ENCODE peak calls at places on chromosome 17, in seven cellular contexts. One of them, this sample, is unnamed.

GRCh38 chr17:13359774-13360173 is 242.0 kb downstream of the HS3ST3A1 start:
- DNase-seq in thyroid gland: no peak
- DNase-seq in HFF-Myc: no peak
- DNase-seq in stomach: no peak
- DNase-seq in fibroblast of the aortic adventitia: no peak
- DNase-seq in OCI-LY7: no peak
- DNase-seq in neural progenitor cell: no peak
- DNase-seq in this sample: no peak

GRCh38 chr17:40536731-40537171 is 28.5 kb downstream of the CCR7 start:
- DNase-seq in thyroid gland: peak
- DNase-seq in stomach: no peak
- DNase-seq in fibroblast of the aortic adventitia: peak
- DNase-seq in OCI-LY7: no peak
- DNase-seq in neural progenitor cell: no peak
- DNase-seq in HFF-Myc: no peak
- DNase-seq in this sample: no peak

GRCh38 chr17:4536259-4536741 is 18.9 kb downstream of the MYBBP1A start:
- DNase-seq in neural progenitor cell: peak
- DNase-seq in HFF-Myc: no peak
- DNase-seq in OCI-LY7: no peak
- DNase-seq in thyroid gland: peak
- DNase-seq in fibroblast of the aortic adventitia: no peak
- DNase-seq in stomach: no peak
- DNase-seq in this sample: no peak

GRCh38 chr17:46061435-46061834 is 62.4 kb downstream of the STH start:
- DNase-seq in OCI-LY7: no peak
- DNase-seq in HFF-Myc: no peak
- DNase-seq in stomach: no peak
- DNase-seq in fibroblast of the aortic adventitia: peak
- DNase-seq in thyroid gland: no peak
- DNase-seq in neural progenitor cell: no peak
- DNase-seq in this sample: no peak

GRCh38 chr17:32160526-32160925 is 18.2 kb downstream of the RHOT1 start:
- DNase-seq in neural progenitor cell: no peak
- DNase-seq in thyroid gland: no peak
- DNase-seq in stomach: no peak
- DNase-seq in HFF-Myc: no peak
- DNase-seq in OCI-LY7: no peak
- DNase-seq in fibroblast of the aortic adventitia: no peak
- DNase-seq in this sample: no peak

GRCh38 chr17:47244697-47245096 is 8.9 kb upstream of the ITGB3 start:
- DNase-seq in thyroid gland: no peak
- DNase-seq in stomach: no peak
- DNase-seq in fibroblast of the aortic adventitia: peak
- DNase-seq in neural progenitor cell: no peak
- DNase-seq in HFF-Myc: no peak
- DNase-seq in OCI-LY7: no peak
- DNase-seq in this sample: no peak

GRCh38 chr17:37389160-37389559 is 13.4 kb downstream of the C17orf78 start:
- DNase-seq in OCI-LY7: no peak
- DNase-seq in thyroid gland: no peak
- DNase-seq in neural progenitor cell: no peak
- DNase-seq in HFF-Myc: no peak
- DNase-seq in fibroblast of the aortic adventitia: no peak
- DNase-seq in stomach: no peak
- DNase-seq in this sample: no peak

GRCh38 chr17:50372222-50372621 is 762 bp downstream of the MRPL27 start:
- DNase-seq in HFF-Myc: no peak
- DNase-seq in OCI-LY7: no peak
- DNase-seq in neural progenitor cell: no peak
- DNase-seq in stomach: no peak
- DNase-seq in thyroid gland: no peak
- DNase-seq in fibroblast of the aortic adventitia: no peak
- DNase-seq in this sample: no peak

GRCh38 chr17:81117672-81118198 is 47.6 kb upstream of the PVALEF start:
- DNase-seq in OCI-LY7: no peak
- DNase-seq in fibroblast of the aortic adventitia: no peak
- DNase-seq in thyroid gland: no peak
- DNase-seq in stomach: no peak
- DNase-seq in neural progenitor cell: no peak
- DNase-seq in HFF-Myc: no peak
- DNase-seq in this sample: no peak

GRCh38 chr17:33371377-33371776 is 78.3 kb upstream of the ASIC2 start:
- DNase-seq in fibroblast of the aortic adventitia: no peak
- DNase-seq in HFF-Myc: no peak
- DNase-seq in OCI-LY7: no peak
- DNase-seq in thyroid gland: no peak
- DNase-seq in stomach: no peak
- DNase-seq in neural progenitor cell: no peak
- DNase-seq in this sample: no peak

GRCh38 chr17:56595831-56596740 is 2.6 kb downstream of the NOG start:
- DNase-seq in stomach: no peak
- DNase-seq in OCI-LY7: no peak
- DNase-seq in neural progenitor cell: peak
- DNase-seq in HFF-Myc: no peak
- DNase-seq in thyroid gland: peak
- DNase-seq in fibroblast of the aortic adventitia: no peak
- DNase-seq in this sample: no peak

GRCh38 chr17:39213852-39214251 is 11.9 kb downstream of the STAC2 start:
- DNase-seq in fibroblast of the aortic adventitia: no peak
- DNase-seq in neural progenitor cell: no peak
- DNase-seq in OCI-LY7: no peak
- DNase-seq in HFF-Myc: no peak
- DNase-seq in thyroid gland: no peak
- DNase-seq in stomach: peak
- DNase-seq in this sample: no peak

GRCh38 chr17:2233441-2233947 is 70.1 kb downstream of the SMG6 start:
- DNase-seq in neural progenitor cell: no peak
- DNase-seq in HFF-Myc: no peak
- DNase-seq in stomach: no peak
- DNase-seq in OCI-LY7: no peak
- DNase-seq in thyroid gland: no peak
- DNase-seq in fibroblast of the aortic adventitia: no peak
- DNase-seq in this sample: no peak

GRCh38 chr17:9239821-9240658 is 218.7 kb downstream of the NTN1 start:
- DNase-seq in OCI-LY7: peak
- DNase-seq in fibroblast of the aortic adventitia: peak
- DNase-seq in stomach: peak
- DNase-seq in HFF-Myc: no peak
- DNase-seq in neural progenitor cell: peak
- DNase-seq in thyroid gland: peak
- DNase-seq in this sample: no peak

GRCh38 chr17:39165178-39165843 is 650 bp downstream of the ARL5C start:
- DNase-seq in HFF-Myc: no peak
- DNase-seq in OCI-LY7: no peak
- DNase-seq in thyroid gland: no peak
- DNase-seq in stomach: no peak
- DNase-seq in fibroblast of the aortic adventitia: no peak
- DNase-seq in neural progenitor cell: peak
- DNase-seq in this sample: no peak

GRCh38 chr17:64041912-64042311 is 21.5 kb upstream of the ICAM2 start:
- DNase-seq in fibroblast of the aortic adventitia: no peak
- DNase-seq in stomach: no peak
- DNase-seq in thyroid gland: no peak
- DNase-seq in HFF-Myc: no peak
- DNase-seq in neural progenitor cell: no peak
- DNase-seq in OCI-LY7: no peak
- DNase-seq in this sample: no peak

GRCh38 chr17:32953883-32954282 is 25.9 kb downstream of the TMEM98 start:
- DNase-seq in stomach: no peak
- DNase-seq in thyroid gland: no peak
- DNase-seq in fibroblast of the aortic adventitia: no peak
- DNase-seq in neural progenitor cell: no peak
- DNase-seq in OCI-LY7: no peak
- DNase-seq in HFF-Myc: no peak
- DNase-seq in this sample: no peak

GRCh38 chr17:6241996-6242395 is 171.8 kb downstream of the WSCD1 start:
- DNase-seq in OCI-LY7: no peak
- DNase-seq in thyroid gland: no peak
- DNase-seq in fibroblast of the aortic adventitia: no peak
- DNase-seq in stomach: no peak
- DNase-seq in HFF-Myc: no peak
- DNase-seq in neural progenitor cell: no peak
- DNase-seq in this sample: no peak

GRCh38 chr17:38844261-38844757 is 9.2 kb downstream of the RPL23 start:
- DNase-seq in HFF-Myc: no peak
- DNase-seq in stomach: peak
- DNase-seq in fibroblast of the aortic adventitia: peak
- DNase-seq in neural progenitor cell: no peak
- DNase-seq in OCI-LY7: peak
- DNase-seq in thyroid gland: no peak
- DNase-seq in this sample: no peak

GRCh38 chr17:19448341-19449268 is 37.6 kb downstream of the RNF112 start:
- DNase-seq in HFF-Myc: peak
- DNase-seq in stomach: no peak
- DNase-seq in OCI-LY7: no peak
- DNase-seq in fibroblast of the aortic adventitia: peak
- DNase-seq in thyroid gland: no peak
- DNase-seq in neural progenitor cell: no peak
- DNase-seq in this sample: peak

GRCh38 chr17:2122641-2123302 is 67.9 kb downstream of the HIC1 start:
- DNase-seq in neural progenitor cell: peak
- DNase-seq in thyroid gland: peak
- DNase-seq in HFF-Myc: no peak
- DNase-seq in fibroblast of the aortic adventitia: peak
- DNase-seq in stomach: peak
- DNase-seq in OCI-LY7: no peak
- DNase-seq in this sample: no peak

GRCh38 chr17:45980855-45981254 is 18.2 kb upstream of the STH start:
- DNase-seq in HFF-Myc: no peak
- DNase-seq in thyroid gland: no peak
- DNase-seq in neural progenitor cell: no peak
- DNase-seq in fibroblast of the aortic adventitia: no peak
- DNase-seq in OCI-LY7: no peak
- DNase-seq in stomach: no peak
- DNase-seq in this sample: no peak

GRCh38 chr17:67078292-67078691 is 33.9 kb downstream of the CACNG1 start:
- DNase-seq in fibroblast of the aortic adventitia: no peak
- DNase-seq in neural progenitor cell: no peak
- DNase-seq in HFF-Myc: no peak
- DNase-seq in thyroid gland: no peak
- DNase-seq in stomach: no peak
- DNase-seq in OCI-LY7: no peak
- DNase-seq in this sample: no peak

GRCh38 chr17:55584055-55584685 is 72.9 kb upstream of the SMIM36 start:
- DNase-seq in neural progenitor cell: no peak
- DNase-seq in HFF-Myc: no peak
- DNase-seq in thyroid gland: no peak
- DNase-seq in OCI-LY7: no peak
- DNase-seq in fibroblast of the aortic adventitia: peak
- DNase-seq in stomach: no peak
- DNase-seq in this sample: no peak

GRCh38 chr17:2302740-2303277 is 776 bp downstream of the SMG6 start:
- DNase-seq in OCI-LY7: peak
- DNase-seq in fibroblast of the aortic adventitia: no peak
- DNase-seq in thyroid gland: no peak
- DNase-seq in stomach: no peak
- DNase-seq in neural progenitor cell: peak
- DNase-seq in HFF-Myc: no peak
- DNase-seq in this sample: no peak

GRCh38 chr17:62933986-62934385 is 32.0 kb upstream of the TANC2 start:
- DNase-seq in neural progenitor cell: no peak
- DNase-seq in fibroblast of the aortic adventitia: no peak
- DNase-seq in OCI-LY7: no peak
- DNase-seq in stomach: no peak
- DNase-seq in thyroid gland: no peak
- DNase-seq in HFF-Myc: no peak
- DNase-seq in this sample: no peak

GRCh38 chr17:44794699-44795413 is 35.2 kb downstream of the GJC1 start:
- DNase-seq in OCI-LY7: no peak
- DNase-seq in neural progenitor cell: no peak
- DNase-seq in stomach: no peak
- DNase-seq in thyroid gland: no peak
- DNase-seq in fibroblast of the aortic adventitia: peak
- DNase-seq in HFF-Myc: peak
- DNase-seq in this sample: peak

GRCh38 chr17:2905269-2905668 is 109.0 kb downstream of the RAP1GAP2 start:
- DNase-seq in OCI-LY7: no peak
- DNase-seq in neural progenitor cell: no peak
- DNase-seq in stomach: no peak
- DNase-seq in fibroblast of the aortic adventitia: no peak
- DNase-seq in HFF-Myc: no peak
- DNase-seq in thyroid gland: no peak
- DNase-seq in this sample: no peak

GRCh38 chr17:79808763-79809529 is 12.1 kb upstream of the CBX8 start:
- DNase-seq in neural progenitor cell: peak
- DNase-seq in OCI-LY7: peak
- DNase-seq in stomach: peak
- DNase-seq in fibroblast of the aortic adventitia: no peak
- DNase-seq in thyroid gland: peak
- DNase-seq in HFF-Myc: no peak
- DNase-seq in this sample: no peak
- TF ChIP-seq CTCF in neural progenitor cell: peak
- TF ChIP-seq CTCF in OCI-LY7: peak
- TF ChIP-seq CTCF in stomach: peak
- TF ChIP-seq CTCF in fibroblast of the aortic adventitia: no peak
- TF ChIP-seq CTCF in thyroid gland: peak
- TF ChIP-seq CTCF in HFF-Myc: no peak
- TF ChIP-seq CTCF in this sample: no peak

GRCh38 chr17:21817791-21818364 is 125.6 kb downstream of the KCNJ18 start:
- DNase-seq in thyroid gland: no peak
- DNase-seq in neural progenitor cell: no peak
- DNase-seq in stomach: no peak
- DNase-seq in fibroblast of the aortic adventitia: no peak
- DNase-seq in HFF-Myc: no peak
- DNase-seq in OCI-LY7: no peak
- DNase-seq in this sample: no peak
- H3K4me3 ChIP-seq in thyroid gland: no peak
- H3K4me3 ChIP-seq in neural progenitor cell: no peak
- H3K4me3 ChIP-seq in stomach: no peak
- H3K4me3 ChIP-seq in fibroblast of the aortic adventitia: no peak
- H3K4me3 ChIP-seq in HFF-Myc: no peak
- H3K4me3 ChIP-seq in OCI-LY7: no peak
- H3K4me3 ChIP-seq in this sample: no peak

GRCh38 chr17:65177901-65178300 is 40.7 kb downstream of the RGS9 start:
- DNase-seq in stomach: no peak
- DNase-seq in fibroblast of the aortic adventitia: peak
- DNase-seq in thyroid gland: no peak
- DNase-seq in HFF-Myc: no peak
- DNase-seq in neural progenitor cell: no peak
- DNase-seq in OCI-LY7: peak
- DNase-seq in this sample: no peak
- TF ChIP-seq CTCF in stomach: no peak
- TF ChIP-seq CTCF in fibroblast of the aortic adventitia: no peak
- TF ChIP-seq CTCF in thyroid gland: no peak
- TF ChIP-seq CTCF in HFF-Myc: no peak
- TF ChIP-seq CTCF in neural progenitor cell: no peak
- TF ChIP-seq CTCF in OCI-LY7: no peak
- TF ChIP-seq CTCF in this sample: no peak

GRCh38 chr17:61803796-61804195 is 59.5 kb downstream of the BRIP1 start:
- DNase-seq in OCI-LY7: no peak
- DNase-seq in stomach: no peak
- DNase-seq in neural progenitor cell: no peak
- DNase-seq in fibroblast of the aortic adventitia: no peak
- DNase-seq in HFF-Myc: no peak
- DNase-seq in thyroid gland: no peak
- DNase-seq in this sample: no peak
- H3K4me3 ChIP-seq in OCI-LY7: no peak
- H3K4me3 ChIP-seq in stomach: no peak
- H3K4me3 ChIP-seq in neural progenitor cell: no peak
- H3K4me3 ChIP-seq in fibroblast of the aortic adventitia: no peak
- H3K4me3 ChIP-seq in HFF-Myc: no peak
- H3K4me3 ChIP-seq in thyroid gland: no peak
- H3K4me3 ChIP-seq in this sample: no peak

GRCh38 chr17:68539536-68540469 is 27.6 kb downstream of the PRKAR1A start:
- DNase-seq in OCI-LY7: peak
- DNase-seq in neural progenitor cell: peak
- DNase-seq in stomach: peak
- DNase-seq in HFF-Myc: peak
- DNase-seq in thyroid gland: peak
- DNase-seq in fibroblast of the aortic adventitia: peak
- DNase-seq in this sample: no peak
- TF ChIP-seq CTCF in OCI-LY7: peak
- TF ChIP-seq CTCF in neural progenitor cell: peak
- TF ChIP-seq CTCF in stomach: peak
- TF ChIP-seq CTCF in HFF-Myc: peak
- TF ChIP-seq CTCF in thyroid gland: peak
- TF ChIP-seq CTCF in fibroblast of the aortic adventitia: peak
- TF ChIP-seq CTCF in this sample: peak